ENCODE peak calls at places on chromosomes 3 and 15, in four cellular contexts. One of them, this sample, is unnamed.

GRCh38 chr3:69848113-69848512 is 108.8 kb downstream of the MITF start:
- DNase-seq in NCI-H2107: no peak
- DNase-seq in heart right ventricle: no peak
- DNase-seq in ecto neural progenitor cell: no peak
- DNase-seq in this sample: no peak

GRCh38 chr3:182979103-182979697 is 1.1 kb downstream of the DCUN1D1 start:
- DNase-seq in NCI-H2107: no peak
- DNase-seq in heart right ventricle: no peak
- DNase-seq in ecto neural progenitor cell: no peak
- DNase-seq in this sample: peak

GRCh38 chr3:119413603-119414280 is 49.7 kb downstream of the TMEM39A start:
- DNase-seq in NCI-H2107: no peak
- DNase-seq in heart right ventricle: no peak
- DNase-seq in ecto neural progenitor cell: no peak
- DNase-seq in this sample: no peak

GRCh38 chr3:171461087-171461917 is 1.1 kb upstream of the TNIK start:
- DNase-seq in NCI-H2107: peak
- DNase-seq in heart right ventricle: no peak
- DNase-seq in ecto neural progenitor cell: no peak
- DNase-seq in this sample: peak

GRCh38 chr3:24184528-24185176 is 239.6 kb downstream of the NR1D2 start:
- DNase-seq in NCI-H2107: no peak
- DNase-seq in heart right ventricle: no peak
- DNase-seq in ecto neural progenitor cell: no peak
- DNase-seq in this sample: no peak

GRCh38 chr3:105502333-105502732 is 135.6 kb downstream of the ALCAM start:
- DNase-seq in NCI-H2107: no peak
- DNase-seq in heart right ventricle: no peak
- DNase-seq in ecto neural progenitor cell: no peak
- DNase-seq in this sample: no peak

GRCh38 chr3:87196879-87197278 is 30.2 kb upstream of the CHMP2B start:
- DNase-seq in NCI-H2107: no peak
- DNase-seq in heart right ventricle: no peak
- DNase-seq in ecto neural progenitor cell: no peak
- DNase-seq in this sample: no peak

GRCh38 chr3:156509209-156510174 is 45.4 kb downstream of the SSR3 start:
- DNase-seq in NCI-H2107: peak
- DNase-seq in heart right ventricle: no peak
- DNase-seq in ecto neural progenitor cell: no peak
- DNase-seq in this sample: peak

GRCh38 chr3:141465221-141465620 is 21.6 kb upstream of the RASA2 start:
- DNase-seq in NCI-H2107: no peak
- DNase-seq in heart right ventricle: no peak
- DNase-seq in ecto neural progenitor cell: no peak
- DNase-seq in this sample: peak

GRCh38 chr3:84967767-84968581 is 9.2 kb downstream of the CADM2 start:
- DNase-seq in NCI-H2107: no peak
- DNase-seq in heart right ventricle: no peak
- DNase-seq in ecto neural progenitor cell: no peak
- DNase-seq in this sample: no peak

GRCh38 chr15:90165659-90166489 is 35.3 kb upstream of the SEMA4B start:
- DNase-seq in NCI-H2107: peak
- DNase-seq in heart right ventricle: peak
- DNase-seq in ecto neural progenitor cell: no peak
- DNase-seq in this sample: peak

GRCh38 chr3:170753421-170754344 is 116.3 kb downstream of the RPL22L1 start:
- DNase-seq in NCI-H2107: no peak
- DNase-seq in heart right ventricle: no peak
- DNase-seq in ecto neural progenitor cell: no peak
- DNase-seq in this sample: no peak

GRCh38 chr15:25691544-25692430 is 171.3 kb downstream of the ATP10A start:
- DNase-seq in NCI-H2107: no peak
- DNase-seq in heart right ventricle: no peak
- DNase-seq in ecto neural progenitor cell: no peak
- DNase-seq in this sample: peak

GRCh38 chr15:71313806-71314205 is 198.5 kb downstream of the THSD4 start:
- DNase-seq in NCI-H2107: no peak
- DNase-seq in heart right ventricle: no peak
- DNase-seq in ecto neural progenitor cell: no peak
- DNase-seq in this sample: no peak

GRCh38 chr3:10392244-10392643 is 71.3 kb upstream of the SEC13 start:
- DNase-seq in NCI-H2107: no peak
- DNase-seq in heart right ventricle: no peak
- DNase-seq in ecto neural progenitor cell: no peak
- DNase-seq in this sample: no peak

GRCh38 chr3:173825731-173826130 is 428.2 kb downstream of the NLGN1 start:
- DNase-seq in NCI-H2107: no peak
- DNase-seq in heart right ventricle: no peak
- DNase-seq in ecto neural progenitor cell: no peak
- DNase-seq in this sample: no peak